ENCODE peak calls at places on chromosomes 2 and 18, in five cellular contexts. V is RWPE1, O is fibroblast of mammary gland, A is GM10248, F is endothelial cell of umbilical vein. D is an unnamed sample.

GRCh38 chr2:4763009-4763408 is 929.2 kb upstream of the SOX11 start:
- DNase-seq in A (no peak), F (peak; percentile 58), V (no peak), O (no peak), D (no peak)

GRCh38 chr2:213787869-213788268 is 503.6 kb downstream of the SPAG16 start:
- DNase-seq in O (no peak), V (no peak), A (no peak), F (no peak), D (no peak)

GRCh38 chr2:201116959-201117734 is 1.2 kb downstream of the CFLAR start:
- DNase-seq in V (peak; percentile 52), A (peak; percentile 57), F (peak; percentile 94), O (peak; percentile 94), D (peak; percentile 63)

GRCh38 chr18:68742206-68742605 is 27.3 kb upstream of the TMX3 start:
- DNase-seq in A (no peak), F (no peak), O (peak; percentile 36), V (no peak), D (no peak)

GRCh38 chr2:149575742-149576141 is 11.8 kb downstream of the MMADHC start:
- DNase-seq in O (no peak), F (no peak), V (no peak), A (no peak), D (no peak)

GRCh38 chr2:43462866-43463641 is 132.8 kb downstream of the THADA start:
- DNase-seq in O (no peak), F (peak; percentile 35), A (no peak), V (no peak), D (no peak)

GRCh38 chr2:188132385-188132784 is 159.3 kb upstream of the GULP1 start:
- DNase-seq in A (no peak), O (peak; percentile 14), V (no peak), F (no peak), D (no peak)

GRCh38 chr2:200590090-200590489 is 4.3 kb downstream of the AOX1 start:
- DNase-seq in A (no peak), O (peak; percentile 84), F (no peak), V (no peak), D (no peak)

GRCh38 chr2:619964-620363 is 57.2 kb downstream of the TMEM18 start:
- DNase-seq in A (no peak), F (no peak), O (no peak), V (no peak), D (no peak)

GRCh38 chr18:80182855-80183254 is 64.5 kb downstream of the PARD6G start:
- DNase-seq in F (no peak), A (no peak), O (no peak), V (no peak), D (no peak)

GRCh38 chr2:98518106-98518505 is 73.4 kb downstream of the INPP4A start:
- DNase-seq in A (peak; percentile 59), O (peak; percentile 33), F (peak; percentile 65), V (no peak), D (peak; percentile 70)

GRCh38 chr18:56637897-56638231 is 528 bp downstream of the TXNL1 start:
- DNase-seq in F (no peak), A (no peak), O (no peak), V (peak; percentile 3), D (no peak)

GRCh38 chr2:62423883-62424458 is 82.0 kb downstream of the TMEM17 start:
- DNase-seq in A (no peak), O (no peak), V (no peak), F (peak; percentile 16), D (no peak)

GRCh38 chr2:239061824-239062560 is 214.1 kb downstream of the TWIST2 start:
- DNase-seq in O (no peak), V (no peak), A (no peak), F (no peak), D (no peak)

GRCh38 chr2:157932480-157933205 is 56.5 kb upstream of the ACVR1 start:
- DNase-seq in O (no peak), V (no peak), F (no peak), A (no peak), D (no peak)

GRCh38 chr2:40098786-40099470 is 319.9 kb upstream of the THUMPD2 start:
- DNase-seq in A (no peak), O (peak; percentile 81), F (no peak), V (no peak), D (no peak)

GRCh38 chr18:26335139-26335933 is 109.1 kb downstream of the TAF4B start:
- DNase-seq in V (no peak), O (no peak), F (no peak), A (no peak), D (no peak)

GRCh38 chr18:9521770-9522169 is 46.5 kb downstream of the RALBP1 start:
- DNase-seq in O (no peak), V (no peak), A (no peak), F (no peak), D (no peak)

GRCh38 chr2:110768591-110768990 is 36.2 kb downstream of the ACOXL start:
- DNase-seq in V (no peak), F (no peak), O (no peak), A (no peak), D (no peak)

GRCh38 chr2:105361132-105361889 is 24.0 kb downstream of the C2orf49 start:
- DNase-seq in A (no peak), F (no peak), O (no peak), V (no peak), D (no peak)

GRCh38 chr2:44016282-44016681 is 20.5 kb upstream of the LRPPRC start:
- DNase-seq in O (peak; percentile 56), V (peak; percentile 42), A (peak; percentile 24), F (peak; percentile 48), D (peak; percentile 33)

GRCh38 chr18:22170421-22171262 is 1.3 kb downstream of the GATA6 start:
- DNase-seq in F (peak; percentile 75), O (peak; percentile 58), A (no peak), V (peak; percentile 53), D (no peak)

GRCh38 chr2:26654061-26654340 is 12.8 kb upstream of the CIB4 start:
- DNase-seq in O (no peak), A (no peak), V (no peak), F (no peak), D (no peak)

GRCh38 chr18:60182223-60182622 is 190.4 kb downstream of the MC4R start:
- DNase-seq in O (no peak), A (no peak), F (no peak), V (no peak), D (no peak)

GRCh38 chr18:28823506-28824182 is 646.7 kb upstream of the CDH2 start:
- DNase-seq in F (no peak), A (no peak), V (peak; percentile 0), O (peak; percentile 17), D (no peak)

GRCh38 chr2:240223631-240224030 is 83.2 kb upstream of the OTOS start:
- DNase-seq in V (no peak), O (no peak), A (no peak), F (no peak), D (no peak)

GRCh38 chr2:186518945-186519344 is 32.9 kb downstream of the ZC3H15 start:
- DNase-seq in V (no peak), F (no peak), O (no peak), A (no peak), D (no peak)

GRCh38 chr2:165675551-165675968 is 118.5 kb downstream of the GALNT3 start:
- DNase-seq in O (no peak), V (no peak), F (no peak), A (no peak), D (no peak)

DNA sequence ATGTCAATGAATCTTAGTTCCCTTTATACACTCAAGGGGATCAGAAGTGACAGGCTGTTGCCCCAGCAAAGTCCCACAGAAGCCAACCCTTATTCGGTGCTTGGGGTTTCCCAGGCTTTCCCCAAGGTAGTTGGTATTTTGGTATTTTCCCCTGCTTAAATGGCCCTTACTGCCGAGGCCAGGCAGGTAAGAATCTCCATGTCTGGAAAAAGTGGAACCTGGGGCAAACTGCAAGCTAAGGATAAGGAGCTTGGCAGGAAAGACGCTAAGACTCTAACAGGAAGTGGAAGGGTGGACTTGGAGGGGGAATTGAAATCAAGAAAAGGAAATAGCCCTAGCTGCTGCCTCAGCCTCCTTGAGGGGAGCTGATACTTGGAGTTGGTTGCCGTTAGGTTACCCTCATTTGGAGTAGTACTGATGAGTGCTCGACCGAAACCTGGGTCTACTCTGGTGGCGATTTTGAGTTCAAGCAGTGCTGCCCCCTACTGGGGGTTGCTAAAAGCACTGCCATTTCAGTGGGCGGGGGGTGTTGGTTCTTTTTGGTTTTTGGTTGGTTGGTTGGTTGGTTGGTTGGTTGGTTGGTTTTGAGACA is 3.3 kb upstream of the GPBAR1 start:
- DNase-seq in O (peak; percentile 34), A (peak; percentile 71), V (peak; percentile 20), F (peak; percentile 24), D (peak; percentile 80)
- TF ChIP-seq CTCF in O (peak; percentile 68), A (peak; percentile 63), V (peak; percentile 48), F (peak; percentile 60), D (peak; percentile 55)

DNA sequence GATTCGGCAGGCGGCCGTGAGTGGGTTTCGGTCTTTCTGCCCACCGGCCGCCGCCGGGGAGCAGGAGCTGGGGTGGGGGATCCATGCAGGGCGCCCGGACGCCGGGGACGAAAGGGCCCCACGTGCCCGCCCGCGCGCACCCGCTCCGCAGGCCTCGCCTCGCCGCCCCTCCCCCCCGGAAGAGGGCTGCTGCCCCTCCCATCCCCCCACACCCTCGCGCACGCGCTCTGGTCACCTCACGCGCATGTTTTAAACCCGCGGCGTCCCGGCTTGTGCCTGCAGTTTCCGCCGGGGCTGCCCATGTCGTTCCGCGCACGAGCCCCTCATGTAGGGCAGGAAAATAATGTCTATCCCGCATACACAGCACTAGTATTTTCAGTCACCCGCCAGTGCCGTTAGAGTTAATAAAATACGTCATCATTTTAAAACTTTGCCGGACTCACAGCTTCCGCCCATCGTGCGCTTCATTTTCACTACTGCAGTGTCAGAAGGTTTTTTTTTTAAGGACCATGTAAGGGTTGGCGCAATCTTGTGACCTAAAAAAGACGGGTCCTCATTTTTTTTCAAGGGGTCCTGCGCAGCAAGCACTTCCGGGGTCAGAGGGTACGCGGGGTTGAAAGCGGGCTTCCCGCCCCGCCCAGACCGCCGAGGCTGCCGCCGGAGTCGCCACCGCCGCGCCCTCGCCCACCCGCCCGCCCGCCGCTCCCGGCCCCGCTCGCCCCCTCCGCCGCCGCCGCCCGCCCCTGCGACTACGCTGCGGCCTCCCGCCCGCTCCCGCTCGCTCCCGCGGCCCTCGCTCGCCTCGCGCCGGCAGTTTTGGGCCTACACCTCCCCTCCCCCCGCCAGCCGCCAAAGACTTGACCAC is at the start of gene PCBP1:
- DNase-seq in F (peak; percentile 88), A (peak; percentile 93), O (peak; percentile 93), V (peak; percentile 93), D (peak; percentile 94)
- TF ChIP-seq CTCF in F (no peak), A (no peak), O (no peak), V (no peak), D (no peak)

GRCh38 chr2:129766594-129766993 is 212.9 kb upstream of the RAB6C start:
- DNase-seq in O (no peak), V (no peak), F (no peak), A (no peak), D (no peak)
- TF ChIP-seq CTCF in O (no peak), V (no peak), F (no peak), A (no peak), D (no peak)

GRCh38 chr2:103159018-103159417 is 397.2 kb downstream of the TMEM182 start:
- DNase-seq in V (no peak), O (no peak), A (no peak), F (no peak), D (no peak)
- TF ChIP-seq CTCF in V (no peak), O (no peak), A (no peak), F (no peak), D (no peak)

D was measured in GM13976.